ENCODE peak calls at places on chromosomes 12 and 14, in four cellular contexts. One of them, this sample, is unnamed.

GRCh38 chr14:68796418-68797101 is 3.7 kb upstream of the ZFP36L1 start:
- DNase-seq in SK-N-SH: no peak
- DNase-seq in K562: no peak
- DNase-seq in HepG2: no peak
- DNase-seq in this sample: no peak

GRCh38 chr12:104304261-104305004 is 894 bp downstream of the EID3 start:
- DNase-seq in HepG2: no peak
- DNase-seq in K562: no peak
- DNase-seq in SK-N-SH: no peak
- DNase-seq in this sample: no peak

GRCh38 chr14:43786066-43786762 is 720.9 kb downstream of the FSCB start:
- DNase-seq in SK-N-SH: no peak
- DNase-seq in K562: no peak
- DNase-seq in HepG2: no peak
- DNase-seq in this sample: no peak

GRCh38 chr12:116200812-116201211 is 76.7 kb downstream of the MED13L start:
- DNase-seq in SK-N-SH: no peak
- DNase-seq in K562: no peak
- DNase-seq in HepG2: no peak
- DNase-seq in this sample: no peak

GRCh38 chr14:68140111-68140741 is 320.6 kb downstream of the RAD51B start:
- DNase-seq in HepG2: peak
- DNase-seq in SK-N-SH: no peak
- DNase-seq in K562: no peak
- DNase-seq in this sample: no peak

GRCh38 chr14:61355892-61356325 is 34.5 kb downstream of the PRKCH start:
- DNase-seq in K562: no peak
- DNase-seq in HepG2: peak
- DNase-seq in SK-N-SH: no peak
- DNase-seq in this sample: no peak

GRCh38 chr14:104687601-104688504 is 1.6 kb upstream of the INF2 start:
- DNase-seq in SK-N-SH: no peak
- DNase-seq in HepG2: peak
- DNase-seq in K562: no peak
- DNase-seq in this sample: no peak

GRCh38 chr12:120498870-120499515 is 3.1 kb downstream of the DYNLL1 start:
- DNase-seq in SK-N-SH: no peak
- DNase-seq in K562: no peak
- DNase-seq in HepG2: no peak
- DNase-seq in this sample: no peak

GRCh38 chr12:93111791-93112208 is 182.7 kb upstream of the EEA1 start:
- DNase-seq in K562: no peak
- DNase-seq in HepG2: no peak
- DNase-seq in SK-N-SH: no peak
- DNase-seq in this sample: no peak

GRCh38 chr12:73632191-73632590 is 905.4 kb upstream of the ATXN7L3B start:
- DNase-seq in K562: no peak
- DNase-seq in SK-N-SH: no peak
- DNase-seq in HepG2: no peak
- DNase-seq in this sample: no peak

GRCh38 chr12:100360450-100360849 is 3.6 kb downstream of the SLC17A8 start:
- DNase-seq in HepG2: no peak
- DNase-seq in K562: no peak
- DNase-seq in SK-N-SH: no peak
- DNase-seq in this sample: no peak

GRCh38 chr12:100359822-100360221 is 2.9 kb downstream of the SLC17A8 start:
- DNase-seq in SK-N-SH: no peak
- DNase-seq in HepG2: no peak
- DNase-seq in K562: no peak
- DNase-seq in this sample: no peak

GRCh38 chr12:100359248-100359647 is 2.4 kb downstream of the SLC17A8 start:
- DNase-seq in HepG2: no peak
- DNase-seq in K562: no peak
- DNase-seq in SK-N-SH: no peak
- DNase-seq in this sample: no peak

GRCh38 chr12:100356646-100357223 is at the start of gene SLC17A8:
- DNase-seq in SK-N-SH: peak
- DNase-seq in HepG2: no peak
- DNase-seq in K562: no peak
- DNase-seq in this sample: no peak
- TF ChIP-seq SMC3 in SK-N-SH: no peak
- TF ChIP-seq SMC3 in HepG2: no peak
- TF ChIP-seq SMC3 in K562: no peak
- TF ChIP-seq SMC3 in this sample: no peak

GRCh38 chr12:42237052-42237852 is 796 bp downstream of the YAF2 start:
- DNase-seq in SK-N-SH: peak
- DNase-seq in HepG2: peak
- DNase-seq in K562: peak
- DNase-seq in this sample: peak
- TF ChIP-seq YY1 in SK-N-SH: no peak
- TF ChIP-seq YY1 in HepG2: no peak
- TF ChIP-seq YY1 in K562: no peak
- TF ChIP-seq YY1 in this sample: no peak

GRCh38 chr12:62749586-62749985 is 185.4 kb downstream of the PPM1H start:
- DNase-seq in SK-N-SH: no peak
- DNase-seq in K562: no peak
- DNase-seq in HepG2: no peak
- DNase-seq in this sample: no peak

GRCh38 chr12:62739266-62739831 is 195.6 kb downstream of the PPM1H start:
- DNase-seq in HepG2: no peak
- DNase-seq in SK-N-SH: no peak
- DNase-seq in K562: no peak
- DNase-seq in this sample: no peak

GRCh38 chr12:62738611-62739010 is 196.3 kb downstream of the PPM1H start:
- DNase-seq in HepG2: no peak
- DNase-seq in K562: no peak
- DNase-seq in SK-N-SH: no peak
- DNase-seq in this sample: no peak

DNA sequence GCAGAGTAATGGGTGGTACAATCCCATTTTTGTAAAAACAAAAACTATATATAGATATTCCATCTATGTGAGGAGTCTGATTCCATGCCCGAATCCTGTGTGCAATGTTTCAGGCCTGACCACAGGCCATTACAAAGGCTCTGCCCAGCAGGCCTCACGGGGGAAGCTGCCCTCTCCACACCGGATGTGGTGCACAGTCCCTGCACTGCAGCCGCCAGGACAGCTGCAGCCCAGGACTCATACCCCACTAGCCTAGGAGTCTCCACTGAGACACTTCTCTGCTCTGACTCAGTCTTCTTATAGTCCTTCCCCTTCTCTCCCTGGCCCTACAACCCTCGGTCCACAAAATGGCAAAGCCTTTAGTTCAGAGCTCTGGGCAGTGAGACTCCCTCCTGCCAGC is 190.4 kb downstream of the PPM1H start:
- DNase-seq in HepG2: no peak
- DNase-seq in SK-N-SH: no peak
- DNase-seq in K562: no peak
- DNase-seq in this sample: no peak
- TF ChIP-seq SMC3 in HepG2: no peak
- TF ChIP-seq SMC3 in SK-N-SH: no peak
- TF ChIP-seq SMC3 in K562: no peak
- TF ChIP-seq SMC3 in this sample: no peak

DNA sequence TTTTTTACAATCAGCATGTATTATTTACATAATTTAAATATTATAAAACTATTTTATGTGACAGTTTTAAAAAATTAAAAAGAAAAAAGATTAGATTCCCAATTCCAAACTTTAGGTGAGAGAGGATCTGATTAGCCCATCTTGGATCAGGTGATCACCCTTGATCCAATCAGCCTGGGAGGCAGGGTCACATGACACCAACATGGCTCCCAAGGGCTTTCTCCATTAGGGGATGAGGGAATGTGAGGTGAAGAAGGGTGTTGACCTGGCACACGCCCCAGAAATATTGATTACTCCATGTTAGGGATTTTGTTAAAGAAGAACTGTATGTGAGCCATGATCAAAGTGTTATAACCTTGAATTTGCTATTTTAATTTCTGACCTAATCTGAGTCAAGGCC is 225.4 kb downstream of the RBM19 start:
- DNase-seq in SK-N-SH: no peak
- DNase-seq in K562: peak
- DNase-seq in HepG2: no peak
- DNase-seq in this sample: no peak
- TF ChIP-seq YY1 in SK-N-SH: no peak
- TF ChIP-seq YY1 in K562: peak
- TF ChIP-seq YY1 in HepG2: no peak
- TF ChIP-seq YY1 in this sample: peak

DNA sequence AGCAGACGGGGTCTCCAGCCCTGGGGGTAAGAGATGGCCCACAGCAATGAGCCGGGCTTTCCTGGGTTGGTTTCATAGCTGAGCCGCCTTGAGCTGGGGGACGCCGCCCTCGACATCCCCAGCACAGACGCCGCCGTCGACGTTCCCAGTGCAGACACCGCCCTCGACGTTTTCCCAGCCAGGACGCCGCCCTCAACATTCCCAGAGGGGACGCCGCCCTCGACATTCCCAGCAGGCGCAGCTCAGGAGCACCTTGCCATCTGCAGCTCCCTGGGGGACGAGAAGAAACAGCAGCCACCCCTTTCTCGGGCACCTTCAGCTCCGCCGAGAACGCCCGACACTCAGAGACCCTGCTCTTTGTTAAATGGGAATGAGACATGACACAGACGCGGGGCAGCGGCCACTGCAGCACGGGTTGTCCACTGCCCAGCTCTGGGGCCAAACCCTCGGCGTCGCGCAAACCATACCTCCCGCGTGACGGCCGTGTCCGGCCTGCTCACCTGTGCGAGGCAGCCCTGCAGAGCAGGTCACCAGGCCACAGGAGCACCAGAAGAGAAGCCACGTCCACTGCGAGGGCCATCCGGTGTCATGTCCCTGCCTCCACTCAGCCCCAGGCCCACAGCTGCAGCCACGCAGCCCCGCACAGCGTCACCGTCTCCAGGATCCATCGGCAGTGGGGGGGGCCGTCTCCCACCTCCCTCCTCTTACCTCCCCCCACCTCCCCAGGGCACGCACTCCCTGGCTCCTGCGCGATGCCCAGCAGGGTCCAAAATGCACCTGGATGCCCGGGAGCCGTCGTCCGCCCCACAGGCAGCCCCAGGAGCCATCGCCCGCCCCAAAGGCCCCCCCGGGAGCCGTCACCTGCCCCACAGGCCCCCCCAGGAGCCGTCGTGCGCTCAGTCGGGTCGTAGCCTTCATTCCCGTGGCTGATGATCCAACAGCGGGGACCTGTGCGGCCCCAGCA is 77.4 kb upstream of the GALNT9 start:
- DNase-seq in HepG2: no peak
- DNase-seq in K562: no peak
- DNase-seq in SK-N-SH: peak
- DNase-seq in this sample: no peak
- TF ChIP-seq SMC3 in HepG2: no peak
- TF ChIP-seq SMC3 in K562: no peak
- TF ChIP-seq SMC3 in SK-N-SH: no peak
- TF ChIP-seq SMC3 in this sample: no peak

DNA sequence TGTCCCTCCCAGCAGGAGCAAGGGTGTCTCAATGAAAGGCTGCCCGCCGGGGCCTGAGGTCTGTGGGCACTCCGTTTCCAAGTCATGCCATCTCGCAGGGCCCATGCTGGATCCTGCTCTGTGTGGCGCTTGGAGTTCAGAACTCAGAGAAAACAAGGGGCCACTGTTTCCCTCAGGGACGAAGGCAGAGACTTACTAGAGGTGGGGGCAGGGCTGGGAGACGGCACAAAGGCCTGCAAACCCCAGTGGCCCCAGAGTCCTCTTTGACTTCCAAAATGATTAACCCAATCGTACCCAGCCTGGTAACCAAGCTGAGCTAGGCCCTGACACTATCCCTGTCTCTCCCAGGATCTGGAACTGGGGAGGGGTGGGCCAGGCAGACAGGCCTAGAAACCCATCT is 95.8 kb downstream of the ITPK1 start:
- DNase-seq in SK-N-SH: no peak
- DNase-seq in K562: no peak
- DNase-seq in HepG2: peak
- DNase-seq in this sample: no peak
- TF ChIP-seq YY1 in SK-N-SH: no peak
- TF ChIP-seq YY1 in K562: no peak
- TF ChIP-seq YY1 in HepG2: no peak
- TF ChIP-seq YY1 in this sample: no peak

DNA sequence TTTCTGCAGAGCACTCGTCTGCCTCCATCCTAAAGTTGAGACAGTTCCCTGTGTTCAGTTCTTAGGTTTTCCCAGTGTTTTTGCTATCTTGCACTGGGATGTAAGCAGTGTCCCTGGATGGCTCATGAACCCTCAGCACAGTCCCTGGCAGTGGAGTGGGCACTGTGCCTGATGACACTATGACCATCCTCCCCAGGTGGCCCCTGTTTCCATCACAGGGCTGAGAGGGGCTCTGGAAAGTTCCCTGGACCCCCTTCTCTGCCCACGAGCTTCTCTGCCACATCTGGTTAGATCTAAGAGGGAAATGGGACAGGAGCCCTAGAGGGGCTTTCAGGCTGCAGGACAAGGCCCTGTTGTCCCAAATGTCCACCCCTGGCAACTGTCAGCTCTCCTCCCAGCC is 249.8 kb upstream of the SFSWAP start:
- DNase-seq in SK-N-SH: no peak
- DNase-seq in K562: no peak
- DNase-seq in HepG2: no peak
- DNase-seq in this sample: no peak
- TF ChIP-seq SMC3 in SK-N-SH: no peak
- TF ChIP-seq SMC3 in K562: no peak
- TF ChIP-seq SMC3 in HepG2: no peak
- TF ChIP-seq SMC3 in this sample: no peak

GRCh38 chr12:50283230-50283923 is at the start of gene LIMA1:
- DNase-seq in SK-N-SH: peak
- DNase-seq in K562: peak
- DNase-seq in HepG2: peak
- DNase-seq in this sample: peak
- TF ChIP-seq YY1 in SK-N-SH: no peak
- TF ChIP-seq YY1 in K562: peak
- TF ChIP-seq YY1 in HepG2: peak
- TF ChIP-seq YY1 in this sample: peak

GRCh38 chr12:48199784-48200198 is 3.3 kb downstream of the OR10AD1 start:
- DNase-seq in HepG2: no peak
- DNase-seq in SK-N-SH: no peak
- DNase-seq in K562: no peak
- DNase-seq in this sample: no peak

GRCh38 chr12:48197549-48197966 is 5.5 kb downstream of the OR10AD1 start:
- DNase-seq in SK-N-SH: peak
- DNase-seq in K562: peak
- DNase-seq in HepG2: no peak
- DNase-seq in this sample: peak

GRCh38 chr12:48198985-48199384 is 4.1 kb downstream of the OR10AD1 start:
- DNase-seq in SK-N-SH: no peak
- DNase-seq in HepG2: no peak
- DNase-seq in K562: no peak
- DNase-seq in this sample: no peak

GRCh38 chr12:48198619-48198973 is 4.5 kb downstream of the OR10AD1 start:
- DNase-seq in K562: peak
- DNase-seq in HepG2: no peak
- DNase-seq in SK-N-SH: peak
- DNase-seq in this sample: no peak

GRCh38 chr12:48197967-48198618 is 5.0 kb downstream of the OR10AD1 start:
- DNase-seq in HepG2: no peak
- DNase-seq in SK-N-SH: peak
- DNase-seq in K562: peak
- DNase-seq in this sample: peak
- TF ChIP-seq SMC3 in HepG2: no peak
- TF ChIP-seq SMC3 in SK-N-SH: peak
- TF ChIP-seq SMC3 in K562: no peak
- TF ChIP-seq SMC3 in this sample: no peak

This sample was measured in GM12878.